ENCODE peak calls at places on chromosomes 7 and 10, in ten cellular contexts. A is activated naive CD4-positive, alpha-beta T cell treated with anti-CD3 and anti-CD28 coated beads, Interleukin-2, amount 10 ng/mL, durations not matched to agents 7 days and 5 days; H is CD4-positive, alpha-beta T cell; W is sciatic nerve; Z is dermis blood vessel endothelial cell; C is Caki2; I is retina; P is left ventricle myocardium inferior; F is hepatic stellate cell; M is amniotic stem cell. Q is an unnamed sample.
A peak's percentile ranks its signal among the peaks of the same experiment; 100 is the strongest.

GRCh38 chr10:115001506-115002381 is 63.7 kb downstream of the TRUB1 start:
- DNase-seq in A (no peak), H (no peak), W (no peak), Z (peak; percentile 30), C (no peak), I (peak; percentile 36), P (no peak), F (peak; percentile 17), M (no peak), Q (no peak)

GRCh38 chr7:142478479-142479220 is 220.8 kb upstream of the PRSS58 start:
- DNase-seq in A (peak; percentile 44), H (no peak), W (no peak), Z (peak; percentile 76), C (peak; percentile 34), I (peak; percentile 29), P (no peak), F (peak; percentile 27), M (no peak), Q (no peak)

GRCh38 chr10:119209050-119209735 is 1.8 kb downstream of the GRK5 start:
- DNase-seq in A (peak; percentile 72), H (peak; percentile 65), W (peak; percentile 87), Z (peak; percentile 76), C (peak; percentile 23), I (peak; percentile 75), P (peak; percentile 75), F (peak; percentile 65), M (peak; percentile 28), Q (peak; percentile 38)

GRCh38 chr10:97140887-97141745 is 44.6 kb downstream of the SLIT1 start:
- DNase-seq in A (no peak), H (no peak), W (no peak), Z (no peak), C (no peak), I (peak; percentile 76), P (no peak), F (no peak), M (no peak), Q (no peak)

GRCh38 chr10:70296406-70296899 is 12.6 kb upstream of the NPFFR1 start:
- DNase-seq in A (no peak), H (no peak), W (peak; percentile 89), Z (peak; percentile 85), C (peak; percentile 4), I (no peak), P (peak; percentile 91), F (peak; percentile 73), M (peak; percentile 62), Q (no peak)

GRCh38 chr7:151415375-151416112 is 5.7 kb upstream of the WDR86 start:
- DNase-seq in A (no peak), H (no peak), W (no peak), Z (no peak), C (no peak), I (no peak), P (no peak), F (no peak), M (no peak), Q (no peak)

GRCh38 chr7:134777470-134777869 is 2.0 kb upstream of the CALD1 start:
- DNase-seq in A (no peak), H (no peak), W (no peak), Z (peak; percentile 42), C (no peak), I (no peak), P (no peak), F (no peak), M (no peak), Q (no peak)

GRCh38 chr7:30196408-30196807 is 61.6 kb downstream of the MTURN start:
- DNase-seq in A (no peak), H (no peak), W (no peak), Z (no peak), C (no peak), I (no peak), P (no peak), F (no peak), M (no peak), Q (no peak)

GRCh38 chr7:152735443-152736004 is 24.0 kb upstream of the ACTR3B start:
- DNase-seq in A (no peak), H (no peak), W (no peak), Z (peak; percentile 92), C (no peak), I (no peak), P (no peak), F (peak; percentile 16), M (no peak), Q (no peak)

GRCh38 chr7:27611043-27611442 is 51.6 kb downstream of the HIBADH start:
- DNase-seq in A (no peak), H (no peak), W (no peak), Z (no peak), C (peak; percentile 81), I (peak; percentile 4), P (no peak), F (no peak), M (no peak), Q (no peak)

GRCh38 chr7:152869041-152869676 is 109.6 kb downstream of the ACTR3B start:
- DNase-seq in A (no peak), H (no peak), W (no peak), Z (no peak), C (no peak), I (no peak), P (no peak), F (no peak), M (no peak), Q (no peak)

GRCh38 chr10:85874208-85874607 is 492.4 kb downstream of the GRID1 start:
- DNase-seq in A (no peak), H (no peak), W (no peak), Z (no peak), C (no peak), I (no peak), P (no peak), F (no peak), M (no peak), Q (no peak)

GRCh38 chr10:82150123-82150900 is 275.3 kb downstream of the NRG3 start:
- DNase-seq in A (no peak), H (no peak), W (no peak), Z (no peak), C (no peak), I (peak; percentile 28), P (no peak), F (no peak), M (no peak), Q (no peak)

GRCh38 chr10:62036186-62037081 is 134.9 kb downstream of the ARID5B start:
- DNase-seq in A (no peak), H (no peak), W (no peak), Z (no peak), C (no peak), I (no peak), P (no peak), F (no peak), M (no peak), Q (no peak)

GRCh38 chr10:132665946-132666732 is 119.8 kb downstream of the NKX6-2 start:
- DNase-seq in A (no peak), H (no peak), W (no peak), Z (peak; percentile 96), C (peak; percentile 87), I (no peak), P (no peak), F (peak; percentile 95), M (peak; percentile 56), Q (no peak)

GRCh38 chr7:34019431-34019830 is 114.1 kb downstream of the BMPER start:
- DNase-seq in A (no peak), H (no peak), W (no peak), Z (no peak), C (no peak), I (no peak), P (no peak), F (no peak), M (no peak), Q (no peak)

Q was measured in effector memory CD8-positive, alpha-beta T cell.